ENCODE peak calls at places on chromosomes 16 and 17, in six cellular contexts. One of them, this sample, is unnamed.

GRCh38 chr16:85362443-85362842 is 250.2 kb upstream of the CIBAR2 start:
- DNase-seq in K562: no peak
- DNase-seq in ovary: no peak
- DNase-seq in suprapubic skin: no peak
- DNase-seq in SK-N-SH: no peak
- DNase-seq in transverse colon: no peak
- DNase-seq in this sample: no peak

GRCh38 chr16:64234200-64234599 is 887.7 kb downstream of the CDH11 start:
- DNase-seq in SK-N-SH: no peak
- DNase-seq in ovary: no peak
- DNase-seq in suprapubic skin: no peak
- DNase-seq in K562: no peak
- DNase-seq in transverse colon: no peak
- DNase-seq in this sample: no peak

GRCh38 chr17:68993112-68993511 is 37.9 kb upstream of the ABCA8 start:
- DNase-seq in transverse colon: no peak
- DNase-seq in K562: no peak
- DNase-seq in suprapubic skin: no peak
- DNase-seq in SK-N-SH: no peak
- DNase-seq in ovary: no peak
- DNase-seq in this sample: no peak

GRCh38 chr17:74778960-74779359 is 2.8 kb upstream of the NAT9 start:
- DNase-seq in ovary: no peak
- DNase-seq in transverse colon: no peak
- DNase-seq in SK-N-SH: no peak
- DNase-seq in K562: no peak
- DNase-seq in suprapubic skin: no peak
- DNase-seq in this sample: no peak

GRCh38 chr16:78584991-78585390 is 485.5 kb downstream of the WWOX start:
- DNase-seq in ovary: no peak
- DNase-seq in suprapubic skin: no peak
- DNase-seq in SK-N-SH: no peak
- DNase-seq in K562: no peak
- DNase-seq in transverse colon: no peak
- DNase-seq in this sample: no peak

GRCh38 chr17:69506489-69506888 is 92.0 kb downstream of the MAP2K6 start:
- DNase-seq in ovary: no peak
- DNase-seq in SK-N-SH: no peak
- DNase-seq in transverse colon: no peak
- DNase-seq in K562: no peak
- DNase-seq in suprapubic skin: no peak
- DNase-seq in this sample: no peak

GRCh38 chr16:82470506-82471196 is 156.1 kb upstream of the CDH13 start:
- DNase-seq in suprapubic skin: no peak
- DNase-seq in K562: no peak
- DNase-seq in transverse colon: peak; percentile 19
- DNase-seq in SK-N-SH: no peak
- DNase-seq in ovary: no peak
- DNase-seq in this sample: no peak

GRCh38 chr16:78390070-78390469 is 290.6 kb downstream of the WWOX start:
- DNase-seq in transverse colon: no peak
- DNase-seq in ovary: no peak
- DNase-seq in suprapubic skin: no peak
- DNase-seq in SK-N-SH: no peak
- DNase-seq in K562: no peak
- DNase-seq in this sample: no peak

GRCh38 chr17:2312736-2313135 is 9.0 kb downstream of the SRR start:
- DNase-seq in ovary: no peak
- DNase-seq in K562: no peak
- DNase-seq in SK-N-SH: no peak
- DNase-seq in transverse colon: no peak
- DNase-seq in suprapubic skin: peak; percentile 6
- DNase-seq in this sample: no peak

GRCh38 chr17:33753452-33753851 is 460.4 kb upstream of the ASIC2 start:
- DNase-seq in transverse colon: no peak
- DNase-seq in SK-N-SH: no peak
- DNase-seq in ovary: no peak
- DNase-seq in suprapubic skin: no peak
- DNase-seq in K562: no peak
- DNase-seq in this sample: no peak

GRCh38 chr17:27577124-27577761 is 53.7 kb upstream of the LGALS9 start:
- DNase-seq in suprapubic skin: no peak
- DNase-seq in K562: peak; percentile 54
- DNase-seq in ovary: no peak
- DNase-seq in transverse colon: no peak
- DNase-seq in SK-N-SH: peak; percentile 80
- DNase-seq in this sample: no peak

DNA sequence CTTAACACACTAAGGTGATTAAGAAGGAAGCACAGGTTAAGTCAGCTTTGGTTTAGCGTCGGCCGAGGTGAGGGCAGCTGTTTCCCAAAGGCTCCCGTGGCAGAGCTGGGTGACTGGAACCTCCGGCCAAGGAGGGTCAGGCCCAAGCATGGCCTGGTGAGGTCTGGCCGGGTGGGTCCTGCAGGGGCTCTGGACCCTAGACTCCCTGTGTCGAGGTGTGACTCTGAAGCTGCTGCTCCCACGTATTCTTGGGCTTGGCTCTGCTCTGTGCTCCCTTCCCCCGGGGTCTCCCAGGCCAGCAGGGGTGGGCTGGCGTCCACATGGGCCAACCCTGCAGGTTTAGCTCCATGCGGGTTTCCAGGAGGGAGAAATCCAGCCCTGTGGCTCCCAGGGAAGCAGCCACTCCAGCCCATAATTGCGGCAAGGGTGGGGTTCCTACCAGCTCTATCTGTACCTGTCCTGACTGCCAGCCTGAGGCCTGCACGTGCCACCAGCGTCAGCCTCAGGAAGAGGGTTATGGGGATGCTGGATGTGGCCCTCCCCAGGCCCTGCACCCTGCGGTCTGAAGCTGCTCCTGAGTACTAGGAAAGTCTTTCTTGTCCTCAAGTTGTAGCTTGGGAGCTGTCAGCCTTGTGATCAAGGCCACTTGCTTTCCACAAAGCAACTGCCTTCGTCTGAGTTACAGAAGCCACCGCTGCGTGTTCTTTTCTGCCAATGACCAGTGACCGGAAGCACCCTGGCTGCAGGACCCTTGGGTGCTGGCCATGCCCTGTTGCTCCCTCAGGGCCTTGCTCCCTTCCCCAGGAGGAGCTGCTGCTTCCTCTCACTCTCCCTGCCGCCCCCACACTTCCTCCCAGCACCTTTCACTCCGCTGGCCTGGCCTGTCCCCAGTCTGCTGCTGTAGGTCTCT is 4.8 kb downstream of the CDK5R1 start:
- DNase-seq in transverse colon: no peak
- DNase-seq in ovary: no peak
- DNase-seq in K562: peak; percentile 33
- DNase-seq in suprapubic skin: no peak
- DNase-seq in SK-N-SH: peak; percentile 47
- DNase-seq in this sample: no peak
- H3K4me3 ChIP-seq in transverse colon: no peak overlapping the region
- H3K4me3 ChIP-seq in ovary: no peak overlapping the region
- H3K4me3 ChIP-seq in K562: no peak overlapping the region
- H3K4me3 ChIP-seq in suprapubic skin: no peak overlapping the region
- H3K4me3 ChIP-seq in SK-N-SH: no peak overlapping the region
- H3K4me3 ChIP-seq in this sample: no peak overlapping the region

DNA sequence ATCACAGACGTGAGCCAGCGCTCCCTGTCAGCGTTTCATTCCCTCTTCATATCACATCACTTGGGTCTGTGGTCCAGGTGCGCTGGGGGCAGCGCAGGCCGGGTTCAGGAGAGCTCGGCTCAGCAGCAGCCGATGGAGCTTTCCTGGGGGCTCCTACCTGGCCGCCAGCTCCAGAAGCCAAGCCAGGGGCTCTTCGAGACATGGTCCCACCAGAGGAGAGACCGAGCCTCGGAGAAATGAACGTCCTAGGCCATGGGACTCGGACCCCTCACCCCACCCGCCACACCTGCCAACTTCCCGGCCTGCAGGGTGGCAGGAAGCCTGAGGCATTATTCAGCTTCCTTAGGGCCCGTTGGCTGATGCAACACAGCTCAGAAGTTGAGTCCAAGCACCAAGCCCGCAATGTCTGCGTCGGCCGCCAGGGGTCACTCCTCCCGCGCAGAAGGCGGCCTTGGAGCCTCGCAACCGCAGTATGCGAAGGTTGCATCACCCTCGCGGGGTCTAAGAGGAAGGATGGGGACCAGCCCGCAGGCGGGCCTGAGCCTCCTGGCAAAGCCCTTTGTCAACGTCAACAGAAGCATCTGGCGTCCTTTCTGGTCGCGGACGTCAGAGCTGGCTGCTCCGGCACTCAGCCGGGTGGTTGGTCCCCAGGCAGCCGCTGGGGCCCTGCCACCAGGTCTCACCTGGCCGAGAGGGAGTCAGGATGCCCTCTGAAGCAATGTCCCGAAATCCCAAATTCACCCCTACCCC is 13.2 kb upstream of the KLHDC4 start:
- DNase-seq in ovary: peak; percentile 73
- DNase-seq in K562: peak; percentile 84
- DNase-seq in SK-N-SH: peak; percentile 88
- DNase-seq in suprapubic skin: peak; percentile 95
- DNase-seq in transverse colon: peak; percentile 93
- DNase-seq in this sample: peak; percentile 94
- TF ChIP-seq EP300 in ovary: no peak
- TF ChIP-seq EP300 in K562: peak; percentile 96
- TF ChIP-seq EP300 in SK-N-SH: peak; percentile 60
- TF ChIP-seq EP300 in suprapubic skin: no peak
- TF ChIP-seq EP300 in transverse colon: peak; percentile 9
- TF ChIP-seq EP300 in this sample: peak; percentile 65

GRCh38 chr16:68267612-68268405 is 3.5 kb downstream of the SLC7A6 start:
- DNase-seq in K562: no peak
- DNase-seq in suprapubic skin: no peak
- DNase-seq in transverse colon: no peak
- DNase-seq in ovary: no peak
- DNase-seq in SK-N-SH: no peak
- DNase-seq in this sample: no peak
- H3K4me3 ChIP-seq in K562: no peak overlapping the region
- H3K4me3 ChIP-seq in suprapubic skin: no peak overlapping the region
- H3K4me3 ChIP-seq in transverse colon: no peak overlapping the region
- H3K4me3 ChIP-seq in ovary: no peak overlapping the region
- H3K4me3 ChIP-seq in SK-N-SH: no peak overlapping the region
- H3K4me3 ChIP-seq in this sample: no peak overlapping the region

DNA sequence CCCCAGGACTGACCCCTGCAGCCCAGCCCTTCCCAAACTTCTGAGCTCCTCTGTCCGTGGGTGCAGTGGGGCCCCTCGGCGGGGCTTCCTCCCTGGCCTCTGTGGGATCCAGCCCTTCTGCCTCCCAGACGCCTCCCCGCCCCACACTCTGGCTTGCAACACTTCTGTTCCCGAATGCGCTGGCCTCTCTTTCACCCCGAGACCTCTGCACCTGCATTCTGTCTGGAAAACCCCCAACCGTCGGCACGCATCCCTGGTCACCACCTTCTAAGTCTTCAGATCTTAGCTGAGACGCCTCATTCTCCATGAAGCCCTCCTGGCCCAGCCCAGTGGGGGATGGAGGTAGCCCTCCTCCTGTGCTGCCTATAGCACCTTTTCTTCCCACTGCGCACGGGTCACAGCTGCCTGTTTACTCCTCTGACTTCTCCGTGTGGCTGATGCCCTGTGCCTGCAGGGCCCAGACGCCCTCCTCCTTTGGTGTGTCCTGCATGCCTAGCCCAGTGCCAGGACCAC is 26.4 kb downstream of the TMEM235 start:
- DNase-seq in suprapubic skin: no peak
- DNase-seq in SK-N-SH: peak; percentile 63
- DNase-seq in ovary: no peak
- DNase-seq in K562: peak; percentile 28
- DNase-seq in transverse colon: no peak
- DNase-seq in this sample: peak; percentile 38
- TF ChIP-seq EP300 in suprapubic skin: no peak
- TF ChIP-seq EP300 in SK-N-SH: no peak
- TF ChIP-seq EP300 in ovary: no peak
- TF ChIP-seq EP300 in K562: no peak
- TF ChIP-seq EP300 in transverse colon: no peak
- TF ChIP-seq EP300 in this sample: no peak

GRCh38 chr17:59008737-59009136 is 97.9 kb downstream of the TRIM37 start:
- DNase-seq in SK-N-SH: no peak
- DNase-seq in K562: no peak
- DNase-seq in transverse colon: no peak
- DNase-seq in ovary: no peak
- DNase-seq in suprapubic skin: no peak
- DNase-seq in this sample: no peak
- H3K4me3 ChIP-seq in SK-N-SH: no peak overlapping the region
- H3K4me3 ChIP-seq in K562: no peak overlapping the region
- H3K4me3 ChIP-seq in transverse colon: no peak overlapping the region
- H3K4me3 ChIP-seq in ovary: no peak overlapping the region
- H3K4me3 ChIP-seq in suprapubic skin: no peak overlapping the region
- H3K4me3 ChIP-seq in this sample: no peak overlapping the region

GRCh38 chr17:80068301-80069160 is 32.1 kb downstream of the CCDC40 start:
- DNase-seq in transverse colon: no peak
- DNase-seq in ovary: peak; percentile 60
- DNase-seq in suprapubic skin: no peak
- DNase-seq in SK-N-SH: peak; percentile 68
- DNase-seq in K562: peak; percentile 53
- DNase-seq in this sample: peak; percentile 54
- TF ChIP-seq EP300 in transverse colon: no peak
- TF ChIP-seq EP300 in ovary: no peak
- TF ChIP-seq EP300 in suprapubic skin: no peak
- TF ChIP-seq EP300 in SK-N-SH: no peak
- TF ChIP-seq EP300 in K562: peak; percentile 24
- TF ChIP-seq EP300 in this sample: no peak